ENCODE peak calls at places on chromosomes 11 and 22, in seven cellular contexts. S, F, X, V, B, Z and J are unnamed samples.

GRCh38 chr11:96113100-96113710 is 189.3 kb upstream of the MTMR2 start:
- DNase-seq in X (no peak), Z (no peak), B (no peak), F (peak), S (no peak), V (peak), J (no peak)

GRCh38 chr11:107931206-107931605 is 3.0 kb downstream of the RAB39A start:
- DNase-seq in Z (no peak), S (no peak), F (no peak), X (no peak), V (no peak), B (no peak), J (no peak)

GRCh38 chr22:47388778-47389177 is 626.3 kb downstream of the TBC1D22A start:
- DNase-seq in B (no peak), F (no peak), V (no peak), S (no peak), Z (no peak), X (no peak), J (no peak)

GRCh38 chr11:115555336-115556090 is 51.3 kb upstream of the CADM1 start:
- DNase-seq in S (no peak), F (no peak), V (no peak), Z (no peak), B (no peak), X (no peak), J (no peak)

GRCh38 chr22:24421428-24421931 is 5.9 kb upstream of the ADORA2A start:
- DNase-seq in V (no peak), Z (no peak), X (peak), S (no peak), F (no peak), B (no peak), J (no peak)

GRCh38 chr22:30204742-30205111 is 41.8 kb downstream of the LIF start:
- DNase-seq in X (no peak), V (peak), Z (no peak), S (no peak), F (peak), B (no peak), J (no peak)

GRCh38 chr11:118000850-118001228 is 14.6 kb downstream of the IL10RA start:
- DNase-seq in X (no peak), Z (no peak), F (no peak), B (no peak), S (no peak), V (no peak), J (no peak)

GRCh38 chr11:82814379-82814778 is 80.7 kb upstream of the FAM181B start:
- DNase-seq in V (no peak), S (no peak), X (no peak), F (no peak), B (no peak), Z (no peak), J (no peak)

GRCh38 chr22:48546653-48547424 is 1280.8 kb downstream of the BRD1 start:
- DNase-seq in Z (no peak), B (no peak), S (no peak), V (no peak), F (no peak), X (no peak), J (no peak)

GRCh38 chr11:77560605-77561004 is 29.1 kb upstream of the AQP11 start:
- DNase-seq in X (no peak), S (no peak), Z (no peak), F (peak), V (peak), B (no peak), J (no peak)

GRCh38 chr22:49917997-49918910 is at the start of the genes ALG12 and CRELD2:
- DNase-seq in Z (peak), X (peak), V (peak), S (peak), F (peak), B (peak), J (peak)

GRCh38 chr11:70699294-70700221 is 301.2 kb downstream of the CTTN start:
- DNase-seq in B (no peak), V (no peak), F (no peak), S (no peak), Z (no peak), X (no peak), J (no peak)

GRCh38 chr11:16280256-16280682 is 76.1 kb downstream of the SOX6 start:
- DNase-seq in B (no peak), S (no peak), V (peak), Z (no peak), X (no peak), F (no peak), J (no peak)

GRCh38 chr11:32107647-32108046 is 16.8 kb downstream of the RCN1 start:
- DNase-seq in X (no peak), S (no peak), Z (no peak), V (no peak), B (no peak), F (no peak), J (no peak)

GRCh38 chr22:27378994-27379393 is 422.6 kb downstream of the MN1 start:
- DNase-seq in B (no peak), S (no peak), Z (no peak), X (no peak), F (no peak), V (no peak), J (no peak)

GRCh38 chr11:128692750-128693578 is 908 bp upstream of the FLI1 start:
- DNase-seq in Z (no peak), X (no peak), S (peak), B (no peak), F (no peak), V (peak), J (no peak)

GRCh38 chr11:43579171-43579918 is 101.2 kb upstream of the HSD17B12 start:
- DNase-seq in F (peak), S (peak), X (no peak), B (no peak), Z (no peak), V (peak), J (no peak)

GRCh38 chr11:106594751-106595351 is 423.4 kb downstream of the GUCY1A2 start:
- DNase-seq in S (no peak), X (no peak), Z (no peak), V (no peak), B (no peak), F (peak), J (no peak)

GRCh38 chr11:87437844-87438223 is 400.1 kb downstream of the TMEM135 start:
- DNase-seq in F (peak), B (no peak), X (no peak), V (peak), Z (no peak), S (no peak), J (no peak)

GRCh38 chr22:37254206-37254866 is 10.3 kb upstream of the RAC2 start:
- DNase-seq in S (no peak), B (no peak), Z (no peak), F (peak), X (no peak), V (peak), J (no peak)

GRCh38 chr11:44147751-44148150 is 52.3 kb downstream of the EXT2 start:
- DNase-seq in Z (no peak), X (no peak), V (no peak), B (no peak), F (no peak), S (no peak), J (no peak)

GRCh38 chr22:30210235-30210831 is 36.2 kb downstream of the LIF start:
- DNase-seq in Z (no peak), V (peak), F (peak), S (no peak), B (peak), X (no peak), J (no peak)

GRCh38 chr22:50577987-50578775 is at the start of gene CPT1B:
- DNase-seq in V (peak), F (peak), S (no peak), B (no peak), Z (no peak), X (no peak), J (no peak)

GRCh38 chr11:110712643-110713468 is 619 bp upstream of the ARHGAP20 start:
- DNase-seq in F (peak), S (peak), B (no peak), Z (peak), V (peak), X (peak), J (peak)

GRCh38 chr22:41974691-41975290 is 5.5 kb downstream of the SEPTIN3 start:
- DNase-seq in X (no peak), B (no peak), V (no peak), F (no peak), S (no peak), Z (no peak), J (no peak)

GRCh38 chr11:35141034-35141433 is 2.1 kb downstream of the CD44 start:
- DNase-seq in V (no peak), S (no peak), B (no peak), X (no peak), F (no peak), Z (no peak), J (no peak)

GRCh38 chr11:34105957-34106504 is 602 bp downstream of the NAT10 start:
- DNase-seq in Z (no peak), V (peak), X (no peak), F (peak), B (no peak), S (no peak), J (no peak)

GRCh38 chr11:72239296-72239848 is 4.6 kb downstream of the PHOX2A start:
- DNase-seq in X (no peak), B (peak), Z (no peak), V (peak), S (peak), F (peak), J (no peak)

GRCh38 chr11:1826552-1827094 is 8.2 kb upstream of the SYT8 start:
- DNase-seq in Z (no peak), B (no peak), F (peak), S (no peak), V (peak), X (no peak), J (no peak)
- TF ChIP-seq CTCF in Z (no peak), B (no peak), F (peak), S (no peak), V (no peak), X (no peak), J (no peak)

DNA sequence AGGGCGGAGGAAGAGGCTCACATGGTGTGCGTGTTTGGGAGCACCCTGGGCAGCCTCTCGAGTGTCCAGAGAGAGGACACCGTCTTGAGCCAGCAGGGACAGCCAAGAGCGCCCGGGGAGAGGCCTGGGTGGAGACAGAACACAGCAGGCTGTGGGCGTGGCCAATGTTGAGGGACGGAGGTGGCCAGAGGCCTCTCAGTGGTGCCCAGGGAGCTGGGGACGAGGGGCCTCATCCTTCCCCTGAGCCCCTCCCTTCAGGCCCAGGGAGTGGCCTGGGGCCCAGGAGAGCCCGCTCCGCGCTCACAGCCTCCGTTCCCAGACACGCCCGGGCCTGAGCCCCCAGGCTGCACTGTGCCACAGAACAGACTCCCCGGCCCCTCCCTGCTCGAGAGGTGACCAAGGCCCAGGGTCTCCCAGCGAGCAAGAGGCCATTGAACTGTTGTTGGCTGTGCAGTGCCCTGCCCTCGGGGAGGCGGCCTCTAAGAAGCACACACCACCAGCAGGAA is 48.4 kb downstream of the CDKN1C start:
- DNase-seq in S (peak), X (no peak), Z (peak), B (peak), F (peak), V (no peak), J (peak)
- TF ChIP-seq CTCF in S (peak), X (no peak), Z (peak), B (peak), F (peak), V (no peak), J (no peak)

GRCh38 chr11:88521354-88522310 is 184.1 kb upstream of the CTSC start:
- DNase-seq in F (peak), S (no peak), X (no peak), B (no peak), Z (no peak), V (no peak), J (no peak)
- TF ChIP-seq CTCF in F (no peak), S (no peak), X (no peak), B (no peak), Z (no peak), V (no peak), J (no peak)

DNA sequence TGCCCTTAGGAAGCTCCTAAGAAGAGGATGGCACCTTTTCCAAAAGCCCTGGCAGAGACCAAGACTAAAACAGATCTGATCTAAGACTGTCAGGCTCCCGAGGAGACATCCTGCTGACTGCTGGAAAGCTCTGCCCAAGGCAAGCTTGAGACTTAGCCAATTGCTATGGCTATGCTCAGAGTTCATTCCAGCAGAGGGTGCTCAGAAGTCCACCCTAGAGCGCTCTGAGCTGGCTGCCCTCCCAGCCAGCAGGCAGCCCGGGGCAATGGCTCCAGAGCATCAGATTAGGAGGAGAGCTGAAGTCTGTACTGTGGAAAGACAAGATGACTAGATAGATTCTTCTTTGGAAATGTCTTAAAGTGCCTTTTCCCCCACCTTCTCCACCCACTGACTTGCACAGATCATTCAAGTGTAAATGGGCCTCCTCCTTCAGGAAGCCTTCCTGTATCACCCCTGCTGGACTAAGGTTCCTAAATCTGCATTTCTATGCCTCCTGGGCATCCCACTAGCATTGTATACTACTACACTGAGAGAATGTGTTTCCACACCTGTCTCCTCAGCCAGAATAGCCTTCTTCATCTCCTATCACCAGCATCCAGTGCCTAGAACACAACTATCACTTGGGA is 23.4 kb downstream of the LRRC55 start:
- DNase-seq in F (peak), B (no peak), S (no peak), X (no peak), V (peak), Z (no peak), J (no peak)
- TF ChIP-seq CTCF in F (peak), B (no peak), S (no peak), X (no peak), V (no peak), Z (no peak), J (no peak)